ENCODE peak calls at places on chromosome 15, in nine cellular contexts. W, D, I, Y, A, O, C, Q and E are unnamed samples.

GRCh38 chr15:33145447-33145846 is 49.1 kb downstream of the FMN1 start:
- DNase-seq in W (peak), D (no peak), I (no peak), Y (no peak), A (no peak), O (no peak), C (no peak), Q (no peak), E (no peak)

GRCh38 chr15:76866716-76867321 is 38.3 kb downstream of the SCAPER start:
- DNase-seq in W (no peak), D (no peak), I (no peak), Y (peak), A (peak), O (peak), C (no peak), Q (no peak), E (no peak)

GRCh38 chr15:91456921-91457320 is 356.9 kb downstream of the SV2B start:
- DNase-seq in W (no peak), D (no peak), I (no peak), Y (no peak), A (no peak), O (peak), C (no peak), Q (no peak), E (no peak)

GRCh38 chr15:40006646-40007045 is 32.3 kb downstream of the SRP14 start:
- DNase-seq in W (no peak), D (no peak), I (peak), Y (no peak), A (peak), O (peak), C (no peak), Q (no peak), E (no peak)

GRCh38 chr15:39511915-39512260 is 69.0 kb upstream of the THBS1 start:
- DNase-seq in W (no peak), D (no peak), I (no peak), Y (no peak), A (no peak), O (no peak), C (no peak), Q (no peak), E (peak)

GRCh38 chr15:72784233-72784876 is 797 bp upstream of the ADPGK start:
- DNase-seq in W (peak), D (peak), I (peak), Y (peak), A (peak), O (peak), C (no peak), Q (peak), E (peak)

GRCh38 chr15:68385671-68386586 is 46.0 kb downstream of the ITGA11 start:
- DNase-seq in W (no peak), D (no peak), I (no peak), Y (no peak), A (no peak), O (no peak), C (no peak), Q (peak), E (no peak)

GRCh38 chr15:33551860-33552259 is 241.1 kb downstream of the RYR3 start:
- DNase-seq in W (no peak), D (no peak), I (no peak), Y (no peak), A (no peak), O (peak), C (no peak), Q (no peak), E (no peak)

GRCh38 chr15:90710436-90710835 is 6.7 kb upstream of the BLM start:
- DNase-seq in W (peak), D (no peak), I (no peak), Y (no peak), A (no peak), O (no peak), C (no peak), Q (no peak), E (no peak)

GRCh38 chr15:43317566-43318184 is 12.7 kb downstream of the LCMT2 start:
- DNase-seq in W (no peak), D (peak), I (no peak), Y (no peak), A (no peak), O (peak), C (no peak), Q (no peak), E (no peak)

GRCh38 chr15:89766357-89767311 is 9.5 kb upstream of the MESP2 start:
- DNase-seq in W (no peak), D (no peak), I (no peak), Y (no peak), A (no peak), O (peak), C (no peak), Q (no peak), E (no peak)

GRCh38 chr15:57751177-57751800 is 44.8 kb downstream of the POLR2M start:
- DNase-seq in W (no peak), D (no peak), I (no peak), Y (no peak), A (no peak), O (peak), C (no peak), Q (no peak), E (no peak)

GRCh38 chr15:60038111-60038521 is 34.0 kb downstream of the FOXB1 start:
- DNase-seq in W (peak), D (no peak), I (no peak), Y (peak), A (no peak), O (no peak), C (no peak), Q (no peak), E (no peak)

GRCh38 chr15:91852741-91853500 is 587 bp upstream of the SLCO3A1 start:
- DNase-seq in W (peak), D (peak), I (peak), Y (peak), A (peak), O (peak), C (peak), Q (peak), E (peak)

GRCh38 chr15:94026458-94026967 is 204.8 kb upstream of the MCTP2 start:
- DNase-seq in W (no peak), D (no peak), I (no peak), Y (no peak), A (no peak), O (peak), C (no peak), Q (no peak), E (no peak)

GRCh38 chr15:78075490-78076230 is 1.9 kb downstream of the TBC1D2B start:
- DNase-seq in W (peak), D (no peak), I (peak), Y (no peak), A (no peak), O (peak), C (no peak), Q (peak), E (no peak)